ENCODE peak calls at places on chromosomes 11 and 22, in seven cellular contexts. One of them, this sample, is unnamed.

GRCh38 chr22:29912605-29913398 is 29.8 kb downstream of the MTMR3 start:
- DNase-seq in thoracic aorta: no peak
- DNase-seq in colonic mucosa: no peak
- DNase-seq in pancreas: no peak
- DNase-seq in HAP-1: no peak
- DNase-seq in NB4: no peak
- DNase-seq in gastrocnemius medialis: no peak
- DNase-seq in this sample: no peak

GRCh38 chr11:102287963-102288744 is 29.1 kb upstream of the BIRC3 start:
- DNase-seq in colonic mucosa: peak
- DNase-seq in pancreas: peak
- DNase-seq in HAP-1: peak
- DNase-seq in gastrocnemius medialis: no peak
- DNase-seq in thoracic aorta: no peak
- DNase-seq in NB4: peak
- DNase-seq in this sample: peak

GRCh38 chr22:45510376-45511232 is 7.9 kb downstream of the FBLN1 start:
- DNase-seq in HAP-1: no peak
- DNase-seq in colonic mucosa: no peak
- DNase-seq in thoracic aorta: no peak
- DNase-seq in gastrocnemius medialis: no peak
- DNase-seq in NB4: no peak
- DNase-seq in pancreas: no peak
- DNase-seq in this sample: no peak

GRCh38 chr11:34558673-34559072 is 45.1 kb upstream of the ELF5 start:
- DNase-seq in thoracic aorta: no peak
- DNase-seq in NB4: no peak
- DNase-seq in colonic mucosa: no peak
- DNase-seq in HAP-1: no peak
- DNase-seq in pancreas: no peak
- DNase-seq in gastrocnemius medialis: no peak
- DNase-seq in this sample: no peak

GRCh38 chr22:35872451-35872850 is 154.8 kb downstream of the APOL5 start:
- DNase-seq in thoracic aorta: no peak
- DNase-seq in NB4: no peak
- DNase-seq in pancreas: no peak
- DNase-seq in gastrocnemius medialis: no peak
- DNase-seq in HAP-1: no peak
- DNase-seq in colonic mucosa: no peak
- DNase-seq in this sample: no peak

GRCh38 chr11:133134561-133135173 is 397.6 kb downstream of the OPCML start:
- DNase-seq in HAP-1: peak
- DNase-seq in thoracic aorta: no peak
- DNase-seq in colonic mucosa: peak
- DNase-seq in pancreas: peak
- DNase-seq in gastrocnemius medialis: no peak
- DNase-seq in NB4: peak
- DNase-seq in this sample: peak

GRCh38 chr22:39522567-39523300 is 2.4 kb downstream of the ATF4 start:
- DNase-seq in gastrocnemius medialis: peak
- DNase-seq in colonic mucosa: peak
- DNase-seq in HAP-1: peak
- DNase-seq in NB4: no peak
- DNase-seq in thoracic aorta: no peak
- DNase-seq in pancreas: peak
- DNase-seq in this sample: no peak

GRCh38 chr11:31803813-31804438 is 7.2 kb downstream of the PAX6 start:
- DNase-seq in NB4: peak
- DNase-seq in gastrocnemius medialis: no peak
- DNase-seq in HAP-1: no peak
- DNase-seq in thoracic aorta: no peak
- DNase-seq in colonic mucosa: no peak
- DNase-seq in pancreas: no peak
- DNase-seq in this sample: no peak

GRCh38 chr11:1084561-1085439 is 10.1 kb downstream of the MUC2 start:
- DNase-seq in HAP-1: no peak
- DNase-seq in thoracic aorta: no peak
- DNase-seq in NB4: peak
- DNase-seq in pancreas: no peak
- DNase-seq in gastrocnemius medialis: no peak
- DNase-seq in colonic mucosa: no peak
- DNase-seq in this sample: no peak

GRCh38 chr11:7575841-7576451 is 62.1 kb downstream of the PPFIBP2 start:
- DNase-seq in gastrocnemius medialis: peak
- DNase-seq in NB4: peak
- DNase-seq in thoracic aorta: no peak
- DNase-seq in HAP-1: no peak
- DNase-seq in pancreas: no peak
- DNase-seq in colonic mucosa: peak
- DNase-seq in this sample: peak

GRCh38 chr11:111696556-111696955 is 69.6 kb downstream of the PPP2R1B start:
- DNase-seq in pancreas: no peak
- DNase-seq in HAP-1: no peak
- DNase-seq in thoracic aorta: no peak
- DNase-seq in gastrocnemius medialis: no peak
- DNase-seq in colonic mucosa: no peak
- DNase-seq in NB4: no peak
- DNase-seq in this sample: no peak

GRCh38 chr11:117825538-117826359 is 1.2 kb upstream of the FXYD2 start:
- DNase-seq in pancreas: no peak
- DNase-seq in HAP-1: peak
- DNase-seq in gastrocnemius medialis: no peak
- DNase-seq in NB4: no peak
- DNase-seq in thoracic aorta: no peak
- DNase-seq in colonic mucosa: no peak
- DNase-seq in this sample: no peak

GRCh38 chr22:41094036-41094435 is 1.6 kb downstream of the EP300 start:
- DNase-seq in colonic mucosa: peak
- DNase-seq in gastrocnemius medialis: no peak
- DNase-seq in HAP-1: peak
- DNase-seq in NB4: peak
- DNase-seq in thoracic aorta: no peak
- DNase-seq in pancreas: no peak
- DNase-seq in this sample: no peak

GRCh38 chr11:2802389-2803185 is 83.0 kb downstream of the CDKN1C start:
- DNase-seq in NB4: peak
- DNase-seq in colonic mucosa: peak
- DNase-seq in thoracic aorta: no peak
- DNase-seq in pancreas: peak
- DNase-seq in gastrocnemius medialis: peak
- DNase-seq in HAP-1: no peak
- DNase-seq in this sample: no peak

GRCh38 chr11:95674669-95675358 is 114.8 kb downstream of the FAM76B start:
- DNase-seq in colonic mucosa: no peak
- DNase-seq in thoracic aorta: no peak
- DNase-seq in HAP-1: no peak
- DNase-seq in pancreas: no peak
- DNase-seq in gastrocnemius medialis: no peak
- DNase-seq in NB4: no peak
- DNase-seq in this sample: no peak

GRCh38 chr11:3860360-3860759 is 4.9 kb downstream of the STIM1 start:
- DNase-seq in thoracic aorta: no peak
- DNase-seq in NB4: no peak
- DNase-seq in colonic mucosa: no peak
- DNase-seq in HAP-1: no peak
- DNase-seq in pancreas: no peak
- DNase-seq in gastrocnemius medialis: no peak
- DNase-seq in this sample: peak

GRCh38 chr11:31412946-31413345 is 43.3 kb downstream of the DNAJC24 start:
- DNase-seq in thoracic aorta: no peak
- DNase-seq in pancreas: no peak
- DNase-seq in HAP-1: no peak
- DNase-seq in NB4: no peak
- DNase-seq in colonic mucosa: no peak
- DNase-seq in gastrocnemius medialis: no peak
- DNase-seq in this sample: no peak

DNA sequence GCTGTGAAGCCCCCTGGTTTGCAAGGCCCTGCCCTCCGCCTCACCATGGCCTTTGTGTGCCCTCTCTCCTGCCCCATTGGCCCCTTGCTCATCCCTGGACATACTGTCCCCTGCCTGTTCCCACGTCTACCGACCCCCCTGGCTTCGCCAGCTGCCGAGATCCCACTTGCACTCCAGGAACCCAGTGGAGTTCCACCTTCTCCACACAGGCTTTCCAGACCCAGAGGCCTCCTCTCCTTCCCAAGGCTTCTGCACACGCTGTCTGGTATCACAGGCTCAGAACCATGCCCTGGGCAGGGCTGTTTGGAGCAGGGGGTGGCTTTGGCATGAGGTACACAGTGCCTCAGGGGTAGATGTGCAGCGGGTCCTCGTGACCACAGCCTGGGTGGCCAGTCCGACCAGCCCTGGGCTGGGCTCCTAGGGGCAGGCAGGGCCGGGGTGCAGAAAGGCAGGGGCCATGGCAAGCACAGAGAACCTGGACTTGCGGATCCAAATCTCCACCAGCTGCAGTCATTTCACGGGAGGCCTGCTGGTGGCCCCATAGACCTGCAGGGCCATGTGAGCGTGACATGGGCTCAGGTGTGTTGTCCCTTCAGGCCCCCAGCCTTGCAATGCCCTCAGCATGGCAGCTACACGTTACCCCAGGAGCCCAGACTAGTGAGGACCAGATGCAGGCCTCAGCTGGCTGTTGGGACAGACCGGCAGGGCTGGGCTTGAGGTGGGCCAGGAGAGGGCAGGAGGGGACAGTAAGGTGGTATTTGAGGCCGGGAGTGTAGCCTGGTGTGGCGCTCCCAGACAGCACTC is 9.5 kb downstream of the GRK2 start:
- DNase-seq in thoracic aorta: no peak
- DNase-seq in gastrocnemius medialis: peak
- DNase-seq in NB4: peak
- DNase-seq in HAP-1: no peak
- DNase-seq in pancreas: no peak
- DNase-seq in colonic mucosa: no peak
- DNase-seq in this sample: no peak
- H3K4me3 ChIP-seq in thoracic aorta: no peak
- H3K4me3 ChIP-seq in gastrocnemius medialis: no peak
- H3K4me3 ChIP-seq in NB4: no peak
- H3K4me3 ChIP-seq in HAP-1: no peak
- H3K4me3 ChIP-seq in pancreas: no peak
- H3K4me3 ChIP-seq in colonic mucosa: no peak
- H3K4me3 ChIP-seq in this sample: no peak

DNA sequence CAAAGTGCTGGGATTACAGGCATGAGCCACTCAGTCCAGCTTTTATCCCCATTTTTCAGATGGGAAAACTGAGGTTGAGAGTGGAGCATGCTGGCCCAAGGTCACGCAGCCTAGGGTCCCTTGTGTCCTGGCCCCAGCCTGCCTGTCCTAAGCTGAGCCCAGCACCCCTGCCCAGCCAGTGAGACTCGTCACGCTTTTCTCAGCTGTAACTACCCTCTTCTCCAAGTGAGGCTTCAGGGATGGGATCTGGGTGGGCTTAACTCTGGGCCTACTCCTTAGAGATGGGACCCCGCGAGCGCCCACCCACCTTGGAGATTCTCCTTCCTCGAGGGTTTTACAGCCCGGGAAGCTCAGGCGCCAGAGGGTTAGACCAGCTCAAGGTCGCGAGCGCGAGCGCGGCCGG is 390 bp upstream of the TMEM151A start:
- DNase-seq in HAP-1: no peak
- DNase-seq in thoracic aorta: no peak
- DNase-seq in pancreas: no peak
- DNase-seq in colonic mucosa: no peak
- DNase-seq in gastrocnemius medialis: no peak
- DNase-seq in NB4: no peak
- DNase-seq in this sample: no peak
- H3K4me3 ChIP-seq in HAP-1: no peak
- H3K4me3 ChIP-seq in thoracic aorta: peak
- H3K4me3 ChIP-seq in pancreas: no peak
- H3K4me3 ChIP-seq in colonic mucosa: no peak
- H3K4me3 ChIP-seq in gastrocnemius medialis: no peak
- H3K4me3 ChIP-seq in NB4: no peak
- H3K4me3 ChIP-seq in this sample: peak

GRCh38 chr11:93740031-93740801 is 1.1 kb downstream of the TAF1D start:
- DNase-seq in HAP-1: peak
- DNase-seq in gastrocnemius medialis: no peak
- DNase-seq in colonic mucosa: peak
- DNase-seq in pancreas: peak
- DNase-seq in thoracic aorta: no peak
- DNase-seq in NB4: peak
- DNase-seq in this sample: no peak

GRCh38 chr11:93737904-93738612 is 3.2 kb downstream of the TAF1D start:
- DNase-seq in thoracic aorta: no peak
- DNase-seq in pancreas: no peak
- DNase-seq in colonic mucosa: no peak
- DNase-seq in HAP-1: no peak
- DNase-seq in NB4: no peak
- DNase-seq in gastrocnemius medialis: no peak
- DNase-seq in this sample: no peak

GRCh38 chr11:93736129-93736528 is 5.2 kb downstream of the TAF1D start:
- DNase-seq in HAP-1: no peak
- DNase-seq in gastrocnemius medialis: no peak
- DNase-seq in thoracic aorta: no peak
- DNase-seq in colonic mucosa: no peak
- DNase-seq in pancreas: no peak
- DNase-seq in NB4: no peak
- DNase-seq in this sample: no peak

GRCh38 chr11:93740802-93741093 is 547 bp downstream of the TAF1D start:
- DNase-seq in thoracic aorta: no peak
- DNase-seq in NB4: peak
- DNase-seq in colonic mucosa: peak
- DNase-seq in HAP-1: peak
- DNase-seq in gastrocnemius medialis: peak
- DNase-seq in pancreas: peak
- DNase-seq in this sample: peak

DNA sequence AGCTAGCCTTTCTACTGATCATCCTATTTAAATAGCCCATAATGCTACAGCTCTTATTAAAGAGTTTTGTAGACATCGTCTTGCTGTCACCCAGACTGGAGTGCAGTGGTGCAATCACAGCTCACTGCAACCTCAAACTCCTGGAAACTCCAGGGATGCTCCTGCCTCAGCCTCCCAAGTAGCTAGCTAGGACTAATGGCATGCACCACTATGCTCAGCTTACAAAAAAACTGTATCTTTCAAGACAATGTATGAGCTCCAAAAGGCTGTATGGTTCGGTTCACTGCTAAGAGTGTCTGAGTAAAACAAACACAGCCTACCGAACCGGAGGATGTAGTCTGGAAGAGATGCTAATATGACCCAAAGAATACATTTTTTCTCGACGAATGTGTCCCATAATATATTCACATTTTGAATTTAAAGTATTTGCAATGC is 2.6 kb downstream of the TAF1D start:
- DNase-seq in thoracic aorta: no peak
- DNase-seq in pancreas: no peak
- DNase-seq in colonic mucosa: no peak
- DNase-seq in NB4: peak
- DNase-seq in HAP-1: no peak
- DNase-seq in gastrocnemius medialis: no peak
- DNase-seq in this sample: no peak
- H3K4me3 ChIP-seq in thoracic aorta: peak
- H3K4me3 ChIP-seq in pancreas: no peak
- H3K4me3 ChIP-seq in colonic mucosa: peak
- H3K4me3 ChIP-seq in NB4: peak
- H3K4me3 ChIP-seq in HAP-1: peak
- H3K4me3 ChIP-seq in gastrocnemius medialis: peak
- H3K4me3 ChIP-seq in this sample: peak

DNA sequence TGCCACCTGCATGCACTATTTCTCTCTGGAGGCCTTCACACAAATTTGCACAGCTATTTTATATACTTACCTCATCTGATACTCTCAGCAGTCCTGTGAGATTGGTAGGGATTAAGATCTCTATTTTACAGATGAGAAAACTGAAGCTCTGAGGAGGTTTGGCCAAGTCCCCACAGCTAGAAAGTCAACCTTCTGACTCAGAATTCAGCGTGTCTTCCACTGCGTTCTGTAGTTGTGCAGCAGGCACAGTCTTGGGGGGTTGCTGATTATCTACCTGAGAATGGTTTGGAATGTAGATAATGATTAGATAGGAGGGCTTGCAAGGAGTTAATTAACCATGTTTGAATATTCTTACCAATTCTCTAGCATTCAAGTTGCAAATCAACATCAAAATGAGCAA is 2.5 kb upstream of the SORL1 start:
- DNase-seq in colonic mucosa: no peak
- DNase-seq in HAP-1: no peak
- DNase-seq in NB4: no peak
- DNase-seq in thoracic aorta: no peak
- DNase-seq in pancreas: no peak
- DNase-seq in gastrocnemius medialis: no peak
- DNase-seq in this sample: no peak
- H3K4me3 ChIP-seq in colonic mucosa: no peak
- H3K4me3 ChIP-seq in HAP-1: no peak
- H3K4me3 ChIP-seq in NB4: no peak
- H3K4me3 ChIP-seq in thoracic aorta: no peak
- H3K4me3 ChIP-seq in pancreas: no peak
- H3K4me3 ChIP-seq in gastrocnemius medialis: no peak
- H3K4me3 ChIP-seq in this sample: no peak

This sample was measured in Jurkat, Clone E6-1.